ENCODE peak calls at places on chromosomes 3 and 15, in nine cellular contexts. E is heart right ventricle; Y is Peyer's patch; I is brain microvascular endothelial cell; D is CD8-positive, alpha-beta memory T cell; Z is lung; N is dorsolateral prefrontal cortex; X is upper lobe of right lung; J is heart left ventricle. K is an unnamed sample.

GRCh38 chr3:152610621-152611020 is 224.3 kb upstream of the P2RY1 start:
- DNase-seq in N (no peak), Y (no peak), I (no peak), Z (no peak), J (no peak), E (no peak), D (no peak), X (no peak), K (no peak)

GRCh38 chr3:31908391-31909097 is 72.5 kb downstream of the OSBPL10 start:
- DNase-seq in J (no peak), I (no peak), D (no peak), X (no peak), E (no peak), Y (no peak), N (no peak), Z (no peak), K (no peak)

GRCh38 chr3:115436767-115437301 is 186.5 kb upstream of the GAP43 start:
- DNase-seq in Y (no peak), J (no peak), E (no peak), I (peak; percentile 98), N (no peak), Z (no peak), D (no peak), X (no peak), K (no peak)

GRCh38 chr15:62750471-62750870 is 292.1 kb upstream of the TPM1 start:
- DNase-seq in I (no peak), E (no peak), D (no peak), X (no peak), Z (no peak), J (no peak), N (no peak), Y (no peak), K (no peak)

GRCh38 chr15:78182821-78183220 is 33.7 kb downstream of the IDH3A start:
- DNase-seq in J (no peak), D (no peak), N (no peak), X (no peak), Y (no peak), E (no peak), I (no peak), Z (no peak), K (no peak)

GRCh38 chr3:128550471-128551126 is 57.6 kb upstream of the GATA2 start:
- DNase-seq in X (peak; percentile 42), I (no peak), D (no peak), Z (no peak), J (peak; percentile 44), N (no peak), E (no peak), Y (no peak), K (no peak)

GRCh38 chr3:172159962-172160538 is 120.7 kb downstream of the FNDC3B start:
- DNase-seq in Y (no peak), I (peak; percentile 61), D (no peak), N (no peak), E (no peak), J (peak; percentile 75), X (no peak), Z (peak; percentile 59), K (peak; percentile 57)

GRCh38 chr3:52021869-52022268 is 26.2 kb upstream of the RPL29 start:
- DNase-seq in N (no peak), J (peak; percentile 74), Z (no peak), E (peak; percentile 80), Y (no peak), D (no peak), X (peak; percentile 64), I (no peak), K (no peak)

GRCh38 chr3:144843099-144843498 is 871.5 kb downstream of the DIPK2A start:
- DNase-seq in E (no peak), N (no peak), Z (no peak), D (no peak), I (no peak), J (no peak), X (no peak), Y (no peak), K (no peak)

GRCh38 chr3:101261506-101261905 is 58.9 kb downstream of the IMPG2 start:
- DNase-seq in Z (no peak), N (no peak), D (no peak), Y (no peak), J (no peak), X (no peak), E (no peak), I (peak; percentile 12), K (no peak)

DNA sequence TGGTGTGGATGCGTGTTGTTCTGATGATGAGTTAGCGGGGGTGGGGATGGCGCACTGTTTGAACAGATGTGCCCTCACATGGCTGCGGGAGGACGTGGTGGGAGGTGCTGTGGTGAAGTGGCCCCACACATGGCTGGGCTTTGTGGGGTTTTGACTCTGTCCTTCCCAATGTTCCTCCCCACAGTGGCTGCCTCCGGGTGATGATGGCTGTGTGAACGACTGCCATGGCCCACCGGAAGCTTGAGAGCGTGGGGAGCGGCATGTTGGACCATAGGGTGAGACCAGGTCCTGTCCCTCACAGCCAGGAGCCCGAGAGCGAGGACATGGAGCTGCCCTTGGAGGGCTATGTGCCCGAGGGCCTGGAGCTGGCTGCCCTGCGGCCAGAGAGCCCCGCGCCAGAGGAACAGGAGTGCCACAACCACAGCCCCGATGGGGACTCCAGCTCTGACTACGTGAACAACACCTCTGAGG is 167.9 kb downstream of the APBA2 start:
- DNase-seq in Y (no peak), N (no peak), D (no peak), X (peak; percentile 56), Z (no peak), E (no peak), I (no peak), J (no peak), K (no peak)
- H3K4me3 ChIP-seq in Y (no peak overlapping the region), N (no peak overlapping the region), D (no peak overlapping the region), X (no peak overlapping the region), Z (no peak overlapping the region), E (no peak overlapping the region), I (no peak overlapping the region), J (no peak overlapping the region), K (no peak overlapping the region)

DNA sequence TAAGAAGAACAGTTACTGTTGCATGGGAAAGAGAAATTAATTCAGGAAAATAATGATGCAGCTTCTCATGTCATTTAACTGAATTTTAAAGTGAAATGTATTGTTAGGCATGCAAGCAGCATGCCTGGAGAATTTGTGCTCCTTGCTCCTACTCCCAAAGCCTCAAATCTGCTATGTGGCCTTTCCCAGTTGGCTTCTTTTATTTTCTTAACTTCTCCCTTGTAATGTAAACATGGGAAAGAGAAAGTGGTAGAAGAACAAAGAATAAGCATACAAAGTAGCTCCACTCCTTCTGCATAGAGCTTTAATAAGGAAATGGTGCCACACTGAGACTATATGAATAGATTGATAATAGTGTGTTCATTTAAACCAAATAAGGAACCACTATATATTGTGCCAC is 100.0 kb downstream of the VGLL3 start:
- DNase-seq in Y (no peak), I (no peak), J (no peak), D (no peak), N (no peak), Z (no peak), X (no peak), E (no peak), K (no peak)
- H3K27ac ChIP-seq in Y (no peak overlapping the region), I (no peak overlapping the region), J (no peak overlapping the region), D (no peak overlapping the region), N (no peak overlapping the region), Z (no peak overlapping the region), X (no peak overlapping the region), E (no peak overlapping the region), K (no peak overlapping the region)

GRCh38 chr15:72230197-72231065 is 559 bp downstream of the PKM start:
- DNase-seq in J (peak; percentile 96), E (peak; percentile 94), Z (peak; percentile 89), N (peak; percentile 76), Y (peak; percentile 87), X (peak; percentile 95), D (peak; percentile 76), I (peak; percentile 85), K (peak; percentile 78)

GRCh38 chr15:72229947-72230196 is 1.1 kb downstream of the PKM start:
- DNase-seq in Z (no peak), I (no peak), Y (no peak), J (no peak), N (no peak), E (no peak), X (no peak), D (no peak), K (no peak)

GRCh38 chr15:72227720-72228119 is 3.3 kb downstream of the PKM start:
- DNase-seq in Z (no peak), N (no peak), D (peak; percentile 48), E (no peak), J (no peak), Y (no peak), I (no peak), X (no peak), K (no peak)

GRCh38 chr15:72229076-72229946 is 1.7 kb downstream of the PKM start:
- DNase-seq in Z (no peak), I (no peak), D (peak; percentile 60), E (no peak), N (no peak), Y (peak; percentile 48), J (peak; percentile 35), X (no peak), K (no peak)

DNA sequence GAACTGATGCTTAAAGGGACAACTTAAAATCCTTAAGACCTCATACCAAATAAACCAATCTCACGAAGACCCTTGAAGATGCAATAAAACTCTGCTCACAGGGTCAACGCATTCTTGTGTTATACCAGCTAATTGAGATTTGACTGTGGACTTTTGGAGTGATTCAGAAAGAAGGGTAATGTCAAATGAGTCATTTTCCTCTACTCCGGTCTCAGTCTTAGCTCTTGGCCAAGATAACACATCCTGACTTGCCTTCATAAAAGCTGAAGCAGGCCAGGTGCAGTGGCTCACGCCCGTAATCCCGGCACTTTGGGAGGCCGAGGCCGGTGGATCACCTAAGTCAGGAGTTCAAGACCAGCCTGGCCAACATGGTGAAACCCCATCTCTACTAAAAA is 3.8 kb downstream of the PKM start:
- DNase-seq in I (peak; percentile 73), Y (no peak), N (no peak), E (no peak), X (no peak), Z (no peak), J (no peak), D (peak; percentile 59), K (no peak)
- H3K4me3 ChIP-seq in I (peak overlapping the region; percentile 90), Y (no peak overlapping the region), N (peak overlapping the region; percentile 95), E (no peak overlapping the region), X (peak overlapping the region; percentile 3), Z (no peak overlapping the region), J (no peak overlapping the region), D (peak overlapping the region; percentile 54), K (no peak overlapping the region)

GRCh38 chr3:193794002-193794835 is 201.2 kb downstream of the OPA1 start:
- DNase-seq in J (no peak), D (no peak), I (no peak), N (no peak), Y (no peak), E (no peak), Z (no peak), X (no peak), K (no peak)

GRCh38 chr3:193788189-193788946 is 195.4 kb downstream of the OPA1 start:
- DNase-seq in E (peak; percentile 51), N (peak; percentile 7), I (peak; percentile 28), J (peak; percentile 66), Y (peak; percentile 37), D (no peak), Z (peak; percentile 52), X (no peak), K (peak; percentile 73)

GRCh38 chr3:193790086-193790990 is 197.3 kb downstream of the OPA1 start:
- DNase-seq in D (no peak), E (no peak), Z (no peak), I (no peak), X (no peak), N (no peak), J (no peak), Y (no peak), K (no peak)

GRCh38 chr3:193789455-193789854 is 196.4 kb downstream of the OPA1 start:
- DNase-seq in D (no peak), J (no peak), E (no peak), I (no peak), N (no peak), Y (no peak), Z (no peak), X (no peak), K (no peak)

GRCh38 chr3:193791041-193792032 is 198.3 kb downstream of the OPA1 start:
- DNase-seq in J (no peak), X (peak; percentile 81), Z (peak; percentile 77), N (no peak), Y (no peak), D (no peak), E (no peak), I (no peak), K (no peak)
- H3K27ac ChIP-seq in J (no peak overlapping the region), X (peak overlapping the region; percentile 55), Z (no peak overlapping the region), N (no peak overlapping the region), Y (no peak overlapping the region), D (no peak overlapping the region), E (no peak overlapping the region), I (no peak overlapping the region), K (no peak overlapping the region)